ENCODE peak calls at places on chromosomes 1 and 21, in seven cellular contexts. T is HT1080, B is H7, F is dorsolateral prefrontal cortex, G is SW480, J is stomach, R is endodermal cell. E is an unnamed sample.
A peak's percentile ranks its signal among the peaks of the same experiment; 100 is the strongest.

GRCh38 chr1:115976062-115976899 is at the start of gene SLC22A15:
- DNase-seq in T (peak; percentile 76), B (peak; percentile 85), F (peak; percentile 55), G (peak; percentile 80), J (peak; percentile 69), R (peak; percentile 88), E (peak; percentile 48)

GRCh38 chr1:221708987-221709386 is 32.9 kb downstream of the DUSP10 start:
- DNase-seq in T (peak; percentile 46), B (no peak), F (peak; percentile 58), G (peak; percentile 9), J (no peak), R (no peak), E (no peak)

GRCh38 chr1:184866582-184866981 is 107.7 kb downstream of the NIBAN1 start:
- DNase-seq in T (no peak), B (no peak), F (no peak), G (no peak), J (no peak), R (no peak), E (no peak)

GRCh38 chr1:8962812-8963669 is 17.4 kb downstream of the CA6 start:
- DNase-seq in T (peak; percentile 59), B (peak; percentile 91), F (no peak), G (peak; percentile 89), J (peak; percentile 43), R (peak; percentile 94), E (peak; percentile 63)

GRCh38 chr1:246569248-246570238 is 3.3 kb downstream of the CNST start:
- DNase-seq in T (peak; percentile 39), B (no peak), F (no peak), G (no peak), J (no peak), R (no peak), E (no peak)

GRCh38 chr1:45272943-45273342 is 53.8 kb upstream of the HPDL start:
- DNase-seq in T (peak; percentile 7), B (no peak), F (no peak), G (no peak), J (no peak), R (no peak), E (no peak)

GRCh38 chr1:77134359-77134758 is 84.9 kb downstream of the PIGK start:
- DNase-seq in T (no peak), B (no peak), F (no peak), G (no peak), J (no peak), R (no peak), E (no peak)

GRCh38 chr1:39642796-39643195 is 3.4 kb upstream of the HEYL start:
- DNase-seq in T (peak; percentile 73), B (no peak), F (no peak), G (no peak), J (no peak), R (no peak), E (no peak)

GRCh38 chr1:41483960-41484844 is at the start of gene EDN2:
- DNase-seq in T (no peak), B (peak; percentile 92), F (no peak), G (peak; percentile 82), J (peak; percentile 95), R (peak; percentile 89), E (peak; percentile 66)

GRCh38 chr1:107545056-107545597 is 404.3 kb downstream of the NTNG1 start:
- DNase-seq in T (no peak), B (no peak), F (no peak), G (no peak), J (no peak), R (no peak), E (no peak)

GRCh38 chr1:8460132-8460544 is 142.2 kb downstream of the SLC45A1 start:
- DNase-seq in T (no peak), B (peak; percentile 67), F (no peak), G (no peak), J (no peak), R (peak; percentile 65), E (no peak)

GRCh38 chr1:203499643-203500278 is 5.8 kb downstream of the OPTC start:
- DNase-seq in T (no peak), B (no peak), F (no peak), G (no peak), J (no peak), R (no peak), E (no peak)

GRCh38 chr1:45815667-45816458 is 12.5 kb downstream of the MAST2 start:
- DNase-seq in T (peak; percentile 87), B (no peak), F (no peak), G (no peak), J (no peak), R (no peak), E (no peak)

GRCh38 chr21:27035791-27036190 is 68.9 kb upstream of the ADAMTS5 start:
- DNase-seq in T (no peak), B (no peak), F (no peak), G (no peak), J (no peak), R (no peak), E (no peak)

GRCh38 chr1:77313491-77313890 is 31.7 kb downstream of the AK5 start:
- DNase-seq in T (peak; percentile 24), B (peak; percentile 36), F (no peak), G (peak; percentile 30), J (peak; percentile 35), R (peak; percentile 81), E (peak; percentile 33)

GRCh38 chr1:240055978-240056772 is 35.5 kb upstream of the FMN2 start:
- DNase-seq in T (no peak), B (no peak), F (no peak), G (no peak), J (no peak), R (no peak), E (no peak)

GRCh38 chr21:38383411-38384245 is 114.6 kb downstream of the ERG start:
- DNase-seq in T (no peak), B (no peak), F (no peak), G (no peak), J (no peak), R (no peak), E (no peak)

GRCh38 chr1:230143534-230143933 is 76.5 kb downstream of the GALNT2 start:
- DNase-seq in T (no peak), B (no peak), F (no peak), G (no peak), J (no peak), R (no peak), E (no peak)

GRCh38 chr1:47885062-47885461 is 112.1 kb downstream of the TRABD2B start:
- DNase-seq in T (no peak), B (no peak), F (no peak), G (no peak), J (no peak), R (no peak), E (no peak)

GRCh38 chr1:50047916-50048694 is 24.4 kb upstream of the AGBL4 start:
- DNase-seq in T (peak; percentile 21), B (peak; percentile 78), F (peak; percentile 49), G (no peak), J (no peak), R (peak; percentile 90), E (no peak)

GRCh38 chr1:26287033-26287711 is 7.3 kb downstream of the SH3BGRL3 start:
- DNase-seq in T (peak; percentile 32), B (no peak), F (no peak), G (no peak), J (peak; percentile 44), R (no peak), E (peak; percentile 73)

GRCh38 chr1:180585994-180586359 is 27.2 kb downstream of the OVAAL start:
- DNase-seq in T (no peak), B (no peak), F (no peak), G (no peak), J (no peak), R (no peak), E (no peak)

GRCh38 chr1:43083375-43083774 is 88.7 kb downstream of the EBNA1BP2 start:
- DNase-seq in T (no peak), B (no peak), F (no peak), G (no peak), J (no peak), R (no peak), E (no peak)

GRCh38 chr1:204127597-204128242 is 24.1 kb downstream of the ETNK2 start:
- DNase-seq in T (peak; percentile 76), B (peak; percentile 88), F (peak; percentile 55), G (peak; percentile 74), J (peak; percentile 72), R (peak; percentile 85), E (peak; percentile 92)

GRCh38 chr1:41822865-41823264 is 95.9 kb downstream of the HIVEP3 start:
- DNase-seq in T (no peak), B (no peak), F (no peak), G (no peak), J (no peak), R (no peak), E (no peak)

GRCh38 chr1:150972417-150972940 is 2.2 kb downstream of the CERS2 start:
- DNase-seq in T (no peak), B (no peak), F (no peak), G (no peak), J (peak; percentile 52), R (no peak), E (peak; percentile 54)